ENCODE peak calls at places on chromosomes 2 and 18, in nine cellular contexts. O is sigmoid colon, S is K562, B is HL-60, I is HCT116, F is transverse colon, D is spleen, V is prostate gland, Y is GM12892. P is an unnamed sample.

GRCh38 chr2:190649035-190649797 is at the start of gene NAB1:
- DNase-seq in O (peak), S (no peak), B (peak), I (no peak), F (peak), D (peak), V (peak), Y (peak), P (peak)

GRCh38 chr2:196239622-196240587 is 68.5 kb upstream of the STK17B start:
- DNase-seq in O (peak), S (peak), B (peak), I (peak), F (peak), D (peak), V (no peak), Y (no peak), P (peak)

GRCh38 chr2:9310390-9310789 is 103.8 kb downstream of the ASAP2 start:
- DNase-seq in O (peak), S (no peak), B (no peak), I (no peak), F (peak), D (no peak), V (no peak), Y (no peak), P (no peak)

GRCh38 chr18:59954746-59955145 is 55.0 kb downstream of the PMAIP1 start:
- DNase-seq in O (no peak), S (no peak), B (no peak), I (peak), F (no peak), D (no peak), V (no peak), Y (no peak), P (no peak)

GRCh38 chr2:42767899-42768705 is 4.2 kb upstream of the OXER1 start:
- DNase-seq in O (peak), S (no peak), B (no peak), I (no peak), F (no peak), D (no peak), V (no peak), Y (no peak), P (no peak)

GRCh38 chr2:42925742-42926437 is 133.5 kb upstream of the HAAO start:
- DNase-seq in O (no peak), S (no peak), B (no peak), I (no peak), F (no peak), D (no peak), V (peak), Y (no peak), P (peak)

GRCh38 chr18:73688851-73689659 is 458.6 kb downstream of the FBXO15 start:
- DNase-seq in O (no peak), S (no peak), B (no peak), I (no peak), F (no peak), D (no peak), V (no peak), Y (no peak), P (peak)

GRCh38 chr2:66699481-66700180 is 264.7 kb downstream of the MEIS1 start:
- DNase-seq in O (no peak), S (no peak), B (no peak), I (no peak), F (no peak), D (no peak), V (no peak), Y (no peak), P (peak)

GRCh38 chr2:134413430-134413829 is 159.6 kb downstream of the MGAT5 start:
- DNase-seq in O (no peak), S (no peak), B (no peak), I (no peak), F (no peak), D (no peak), V (no peak), Y (no peak), P (no peak)

GRCh38 chr2:156182132-156182531 is 150.4 kb downstream of the NR4A2 start:
- DNase-seq in O (no peak), S (no peak), B (no peak), I (peak), F (peak), D (no peak), V (peak), Y (no peak), P (no peak)

GRCh38 chr2:46346719-46347118 is 49.5 kb downstream of the EPAS1 start:
- DNase-seq in O (no peak), S (no peak), B (no peak), I (no peak), F (no peak), D (no peak), V (no peak), Y (no peak), P (no peak)

GRCh38 chr18:79786781-79787526 is 10.8 kb upstream of the KCNG2 start:
- DNase-seq in O (peak), S (no peak), B (no peak), I (no peak), F (no peak), D (peak), V (no peak), Y (no peak), P (no peak)

GRCh38 chr2:168573128-168573903 is 117.2 kb downstream of the CERS6 start:
- DNase-seq in O (no peak), S (no peak), B (no peak), I (no peak), F (no peak), D (no peak), V (no peak), Y (no peak), P (no peak)

GRCh38 chr2:133266926-133267590 is 301.2 kb downstream of the NCKAP5 start:
- DNase-seq in O (no peak), S (no peak), B (no peak), I (no peak), F (no peak), D (no peak), V (no peak), Y (no peak), P (peak)

GRCh38 chr2:55425449-55425848 is 5.8 kb upstream of the CCDC88A start:
- DNase-seq in O (no peak), S (no peak), B (peak), I (no peak), F (no peak), D (no peak), V (no peak), Y (no peak), P (no peak)

GRCh38 chr18:62678847-62679535 is 36.4 kb upstream of the PHLPP1 start:
- DNase-seq in O (no peak), S (no peak), B (no peak), I (no peak), F (no peak), D (no peak), V (no peak), Y (no peak), P (peak)

GRCh38 chr2:184597571-184597980 is 753 bp upstream of the ZNF804A start:
- DNase-seq in O (no peak), S (no peak), B (peak), I (peak), F (peak), D (peak), V (no peak), Y (no peak), P (peak)

GRCh38 chr18:12839526-12840196 is 44.4 kb downstream of the PTPN2 start:
- DNase-seq in O (no peak), S (no peak), B (peak), I (no peak), F (no peak), D (no peak), V (no peak), Y (no peak), P (no peak)

GRCh38 chr2:204638795-204639194 is 93.5 kb downstream of the PARD3B start:
- DNase-seq in O (no peak), S (no peak), B (no peak), I (no peak), F (no peak), D (no peak), V (no peak), Y (no peak), P (no peak)

GRCh38 chr18:33755918-33756590 is 178.0 kb downstream of the ASXL3 start:
- DNase-seq in O (peak), S (no peak), B (no peak), I (no peak), F (peak), D (no peak), V (no peak), Y (no peak), P (no peak)

GRCh38 chr2:200640171-200640570 is 54.4 kb downstream of the AOX1 start:
- DNase-seq in O (no peak), S (no peak), B (no peak), I (no peak), F (no peak), D (no peak), V (no peak), Y (no peak), P (no peak)

GRCh38 chr2:193141-193552 is 70.7 kb downstream of the SH3YL1 start:
- DNase-seq in O (no peak), S (no peak), B (no peak), I (no peak), F (no peak), D (no peak), V (no peak), Y (no peak), P (no peak)

DNA sequence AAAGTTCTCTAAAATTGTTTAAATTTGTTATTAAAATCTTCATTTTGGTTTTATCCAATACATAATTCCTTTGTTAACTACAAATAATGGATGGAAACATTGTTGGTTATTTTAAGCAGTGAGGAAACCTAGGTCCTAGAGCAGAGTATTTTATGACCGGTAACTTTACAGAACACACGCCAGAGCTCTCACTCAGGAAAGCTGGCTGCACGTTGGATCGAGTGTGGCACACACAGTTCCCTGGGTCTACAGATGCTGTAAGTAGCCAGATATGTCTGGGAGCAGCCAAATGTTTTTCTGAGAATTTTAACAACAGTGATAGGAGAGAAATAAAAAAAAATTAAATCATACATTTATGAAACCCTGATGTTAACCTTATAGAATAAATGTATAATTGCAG is 264.4 kb downstream of the ZNF407 start:
- DNase-seq in O (peak), S (no peak), B (no peak), I (no peak), F (no peak), D (no peak), V (no peak), Y (no peak), P (no peak)
- TF ChIP-seq POLR2AphosphoS5 in O (peak), S (no peak), B (no peak), I (no peak), F (no peak), D (no peak), V (no peak), Y (no peak), P (no peak)

DNA sequence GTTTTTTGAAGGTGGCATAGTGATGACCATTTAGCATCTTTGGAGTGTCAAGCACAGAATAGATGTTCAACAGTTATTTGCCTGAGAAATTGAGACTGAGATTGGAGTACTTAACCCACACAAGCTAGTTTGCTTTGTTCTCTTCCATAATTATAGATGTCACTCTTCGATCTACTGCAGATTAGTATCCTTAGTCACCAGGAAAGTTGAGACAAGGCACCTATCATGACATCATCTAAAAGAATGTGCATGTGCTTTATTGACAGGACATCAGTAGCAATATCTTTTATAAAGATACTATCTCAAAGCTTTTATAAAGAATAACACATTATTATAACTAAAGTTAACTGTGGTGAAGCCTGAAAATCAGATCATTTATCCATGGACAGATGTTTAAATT is 6.4 kb downstream of the VRK2 start:
- DNase-seq in O (no peak), S (no peak), B (no peak), I (no peak), F (no peak), D (no peak), V (no peak), Y (no peak), P (no peak)
- TF ChIP-seq POLR2AphosphoS5 in O (no peak), S (no peak), B (no peak), I (no peak), F (no peak), D (no peak), V (no peak), Y (no peak), P (no peak)

DNA sequence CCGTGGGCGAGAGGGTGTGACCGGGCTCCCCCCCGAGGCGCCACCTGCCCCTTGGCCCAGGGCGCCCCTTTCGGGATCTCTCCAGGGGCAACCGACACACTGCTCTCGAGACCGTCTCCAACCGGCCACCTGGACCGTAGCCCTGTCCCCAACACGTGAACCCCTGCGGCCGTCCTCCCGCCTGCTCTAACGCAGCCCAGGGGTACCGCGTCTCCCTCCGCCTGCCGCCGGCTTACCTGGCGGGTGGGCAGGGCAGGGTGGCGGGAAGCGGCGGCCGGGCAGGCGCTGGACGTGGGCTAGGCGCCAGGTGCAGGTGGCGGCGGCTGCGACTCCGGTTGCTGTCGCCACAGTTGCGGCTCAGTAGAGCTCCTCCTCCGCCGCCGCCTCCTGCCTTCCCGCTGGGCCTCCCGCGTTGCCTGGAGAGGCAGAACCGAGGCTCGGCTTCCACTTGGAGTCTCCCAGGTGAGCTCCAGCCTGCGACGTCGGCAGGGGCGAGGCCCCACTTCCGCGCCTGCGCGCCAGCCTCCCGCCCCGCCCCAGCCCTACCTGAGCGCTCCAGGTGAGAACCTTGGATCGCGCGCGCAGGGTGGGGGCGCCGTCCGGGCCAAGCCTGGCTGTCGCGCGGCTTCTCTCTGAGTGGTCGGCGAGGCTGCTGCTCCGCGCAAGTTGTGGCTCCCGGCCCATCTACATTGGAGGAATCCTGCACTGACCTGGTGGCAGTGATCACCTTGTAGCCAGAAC is at the start of gene GALNT3:
- DNase-seq in O (peak), S (no peak), B (peak), I (peak), F (peak), D (peak), V (peak), Y (peak), P (peak)
- TF ChIP-seq POLR2AphosphoS5 in O (no peak), S (no peak), B (no peak), I (peak), F (no peak), D (no peak), V (peak), Y (no peak), P (peak)

DNA sequence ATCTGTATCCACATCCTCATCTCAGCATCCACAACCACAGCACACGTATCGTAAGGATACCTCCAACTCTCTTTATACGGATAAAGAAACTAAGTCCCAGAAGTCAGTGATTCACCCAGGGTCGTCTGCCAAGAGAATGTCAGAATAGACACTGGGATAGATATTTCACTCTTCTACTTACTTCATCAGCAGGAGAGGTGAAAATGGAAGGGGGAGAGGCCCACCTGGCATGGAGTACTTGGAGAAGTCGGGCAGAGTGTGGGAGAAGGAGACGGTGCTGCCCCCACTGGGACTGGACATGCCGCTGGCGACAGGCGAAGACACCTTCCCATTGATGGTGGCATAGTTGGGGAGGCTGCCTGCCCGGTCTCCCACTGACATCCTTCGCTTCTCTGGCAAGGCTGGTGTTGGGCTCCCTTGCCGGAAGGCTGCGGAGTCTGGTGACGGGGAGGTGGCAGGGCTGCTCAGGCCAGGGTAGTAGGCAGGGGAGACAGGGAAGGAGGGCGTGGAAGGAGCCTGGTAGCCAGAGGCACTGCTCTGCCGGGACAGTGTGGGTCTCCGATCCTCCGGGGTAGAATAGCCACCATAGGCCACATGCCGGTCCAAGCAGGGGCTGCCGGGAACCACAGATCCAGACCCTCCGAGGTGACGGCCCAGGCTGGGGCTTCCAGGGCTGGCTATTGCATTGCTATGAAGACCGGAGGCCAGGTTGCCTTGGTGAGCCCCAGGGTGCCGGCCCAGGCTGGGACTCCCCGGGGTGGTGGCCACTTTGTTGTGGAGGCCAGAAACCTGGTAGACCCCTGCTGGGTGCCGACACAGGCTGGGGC is 185.1 kb downstream of the TNS1 start:
- DNase-seq in O (peak), S (no peak), B (no peak), I (no peak), F (no peak), D (no peak), V (no peak), Y (no peak), P (no peak)
- TF ChIP-seq POLR2AphosphoS5 in O (peak), S (no peak), B (no peak), I (no peak), F (no peak), D (no peak), V (no peak), Y (no peak), P (no peak)

DNA sequence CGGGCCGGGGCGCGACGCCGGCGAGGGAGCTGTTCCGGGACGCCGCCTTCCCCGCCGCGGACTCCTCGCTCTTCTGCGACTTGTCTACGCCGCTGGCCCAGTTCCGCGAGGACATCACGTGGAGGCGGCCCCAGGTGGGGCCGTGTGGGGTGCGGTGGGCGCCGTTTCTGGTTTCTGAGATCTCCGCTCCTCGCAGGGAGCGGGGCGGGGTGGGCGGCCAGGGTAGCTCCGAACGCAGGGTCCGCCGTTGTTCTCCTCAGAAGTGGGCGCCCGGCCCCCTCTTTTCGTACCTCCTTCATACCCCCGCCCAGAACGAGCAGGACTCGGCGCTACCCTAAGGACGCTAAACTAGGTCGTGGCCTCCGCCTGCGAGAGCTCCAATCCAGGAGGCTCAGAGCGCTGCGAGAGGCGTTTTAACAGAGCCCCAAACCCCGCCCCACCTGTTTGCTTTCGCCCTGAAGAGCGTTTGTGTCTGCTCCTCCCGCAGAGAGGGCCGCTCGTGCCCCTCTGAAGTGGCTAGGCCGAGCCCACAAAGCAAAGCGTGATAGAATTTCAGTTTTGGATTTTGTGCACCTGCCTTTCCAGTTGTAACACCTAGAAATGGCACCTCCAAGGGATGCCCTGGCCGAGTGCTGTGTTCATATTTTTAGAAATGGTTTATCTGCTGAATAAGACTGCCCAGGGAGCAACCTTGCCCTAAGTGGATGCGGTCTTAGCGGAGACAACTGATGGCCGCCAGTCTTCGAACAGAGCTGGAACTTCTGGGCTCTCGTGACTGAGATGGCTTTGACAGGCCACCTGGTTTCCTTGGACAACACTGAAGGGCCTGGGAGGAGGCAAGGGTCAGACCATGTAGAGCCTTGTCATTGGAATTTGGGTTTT is 626 bp downstream of the CAPN10 start:
- DNase-seq in O (peak), S (no peak), B (peak), I (no peak), F (peak), D (peak), V (no peak), Y (no peak), P (peak)
- TF ChIP-seq POLR2AphosphoS5 in O (no peak), S (no peak), B (no peak), I (no peak), F (no peak), D (no peak), V (no peak), Y (no peak), P (no peak)

DNA sequence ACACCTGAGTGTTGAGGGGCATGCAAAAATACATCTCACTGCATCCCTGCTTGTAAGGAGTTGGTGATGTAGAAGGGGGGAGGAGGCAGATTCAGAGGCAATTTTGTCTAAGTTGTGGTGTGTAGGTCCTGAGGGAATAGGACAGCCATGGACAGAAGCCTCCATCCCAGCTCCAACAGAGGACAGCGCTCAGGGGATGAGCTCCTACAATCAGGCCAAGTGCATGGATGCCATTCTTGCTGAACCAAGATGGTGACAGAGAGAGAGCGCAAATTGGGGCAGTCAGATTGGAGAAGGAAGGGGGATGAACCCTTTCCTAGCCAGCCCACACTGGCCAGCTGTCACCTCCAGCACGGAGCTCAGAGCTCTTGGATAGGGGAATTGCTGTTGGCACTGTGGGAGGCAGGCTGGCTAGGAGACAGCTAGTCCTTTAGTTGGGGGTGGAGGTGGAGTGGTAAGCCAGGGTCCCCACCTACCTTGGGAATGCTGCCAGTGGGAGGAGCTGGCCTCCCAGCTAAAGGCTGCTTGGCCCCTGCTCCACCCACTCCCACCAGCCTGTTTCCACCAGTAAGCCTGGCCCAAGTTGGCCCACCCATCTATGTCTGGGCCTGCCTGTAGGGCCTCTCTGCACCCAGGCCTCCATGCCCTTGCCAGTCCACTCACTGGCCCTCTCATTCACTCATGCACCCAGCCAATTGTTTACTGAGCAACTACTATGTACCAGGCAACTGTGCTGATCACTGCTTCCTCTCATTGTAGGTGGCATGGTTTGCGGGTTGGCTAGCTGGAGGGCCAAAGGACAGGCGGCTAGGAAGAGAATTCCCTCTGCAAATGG is 2.5 kb upstream of the PER2 start:
- DNase-seq in O (peak), S (no peak), B (no peak), I (no peak), F (peak), D (peak), V (no peak), Y (no peak), P (no peak)
- TF ChIP-seq POLR2AphosphoS5 in O (no peak), S (no peak), B (no peak), I (no peak), F (no peak), D (no peak), V (no peak), Y (no peak), P (no peak)